ENCODE peak calls at places on chromosomes 7 and 10, in four cellular contexts. D, P, V and Q are unnamed samples. For H3K4me1, the result is how much of the 10 kb centered on the place peaks cover.

GRCh38 chr10:61452655-61453641 is at the start of gene TMEM26:
- DNase-seq in P (no peak), V (no peak), D (no peak), Q (no peak)

GRCh38 chr7:81534446-81534845 is 235.4 kb downstream of the HGF start:
- DNase-seq in V (no peak), D (no peak), P (no peak), Q (no peak)

GRCh38 chr10:50392966-50393718 is 141.8 kb upstream of the ASAH2 start:
- DNase-seq in P (no peak), D (no peak), V (no peak), Q (no peak)

GRCh38 chr7:27921081-27921836 is 181.3 kb downstream of the TAX1BP1 start:
- DNase-seq in D (no peak), V (peak), P (no peak), Q (no peak)

GRCh38 chr10:123559823-123560092 is 106.4 kb upstream of the GPR26 start:
- DNase-seq in P (no peak), V (no peak), D (no peak), Q (no peak)

GRCh38 chr7:17099083-17099973 is 199.1 kb upstream of the AHR start:
- DNase-seq in D (no peak), V (peak), P (peak), Q (no peak)

GRCh38 chr7:157000741-157001653 is 9.5 kb downstream of the MNX1 start:
- DNase-seq in V (no peak), P (peak), D (no peak), Q (no peak)

GRCh38 chr10:71770255-71770654 is 3.1 kb downstream of the VSIR start:
- DNase-seq in D (no peak), V (no peak), P (no peak), Q (no peak)

GRCh38 chr7:29196971-29197370 is 2.4 kb downstream of the CHN2 start:
- DNase-seq in V (no peak), P (no peak), D (no peak), Q (no peak)
- H3K27ac ChIP-seq in V (no peak), P (no peak), D (no peak), Q (no peak)

GRCh38 chr7:36264123-36264916 is 111.3 kb downstream of the EEPD1 start:
- DNase-seq in V (no peak), D (no peak), P (peak), Q (no peak)
- H3K4me1 ChIP-seq in V (under half), D (under half), P (under half), Q (under half)

DNA sequence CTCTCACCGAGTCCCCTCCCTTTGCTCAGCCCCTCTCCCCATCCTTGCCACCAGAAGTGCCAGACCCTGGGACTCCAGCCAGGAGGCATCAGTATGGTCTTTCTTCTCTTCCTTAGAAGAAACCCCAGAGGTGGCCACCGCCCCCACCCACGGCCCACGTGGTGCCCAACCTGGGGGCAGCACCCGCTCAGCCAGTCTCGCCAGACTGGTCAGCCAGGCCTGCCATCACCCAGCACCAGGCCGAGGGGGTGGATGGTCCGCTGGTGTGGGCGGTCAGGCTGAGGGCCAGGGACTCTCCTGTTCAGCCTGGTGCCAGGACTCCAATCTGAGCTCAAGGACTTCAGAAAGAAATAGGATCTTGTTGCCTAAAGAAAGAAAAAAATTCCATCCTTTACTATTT is 5.8 kb upstream of the CLDN4 start:
- DNase-seq in V (no peak), D (no peak), P (peak), Q (no peak)
- H3K27ac ChIP-seq in V (peak), D (no peak), P (no peak), Q (no peak)

GRCh38 chr10:132460691-132461090 is 63.7 kb downstream of the PWWP2B start:
- DNase-seq in D (no peak), P (no peak), V (no peak), Q (no peak)

GRCh38 chr10:132461103-132461682 is 64.2 kb downstream of the PWWP2B start:
- DNase-seq in V (no peak), P (no peak), D (no peak), Q (no peak)

GRCh38 chr10:132458595-132459251 is 61.7 kb downstream of the PWWP2B start:
- DNase-seq in P (peak), V (no peak), D (peak), Q (peak)

GRCh38 chr10:132459252-132460028 is 62.4 kb downstream of the PWWP2B start:
- DNase-seq in D (no peak), V (no peak), P (no peak), Q (no peak)

GRCh38 chr10:132460071-132460470 is 63.1 kb downstream of the PWWP2B start:
- DNase-seq in P (no peak), V (no peak), D (no peak), Q (no peak)
- H3K4me1 ChIP-seq in P (under half), V (under half), D (under half), Q (under half)

DNA sequence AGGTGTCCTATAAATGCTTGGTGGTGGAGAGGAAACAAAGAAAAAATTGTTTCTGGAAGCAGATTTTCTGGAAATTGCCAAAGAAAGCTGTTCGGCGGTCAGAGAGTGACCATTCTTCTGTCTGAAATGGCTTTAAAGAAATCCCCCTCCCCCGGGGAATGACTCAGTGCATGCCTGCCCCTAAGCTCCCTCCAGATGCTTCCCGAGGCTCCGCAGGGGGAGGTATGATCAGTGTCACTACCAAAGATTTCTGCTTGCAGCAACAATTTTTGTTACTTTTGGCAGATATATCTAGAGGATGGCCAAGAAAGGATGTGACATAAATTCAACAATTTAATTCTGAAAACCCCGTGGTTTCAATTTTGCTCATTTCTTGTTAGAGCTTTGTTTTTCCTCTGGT is 163.9 kb downstream of the JCAD start:
- DNase-seq in P (no peak), D (no peak), V (no peak), Q (no peak)
- H3K27ac ChIP-seq in P (peak), D (no peak), V (no peak), Q (no peak)

GRCh38 chr10:68167271-68167670 is 58.0 kb downstream of the MYPN start:
- DNase-seq in V (no peak), P (no peak), D (no peak), Q (no peak)
- H3K4me1 ChIP-seq in V (under half), P (under half), D (under half), Q (under half)

DNA sequence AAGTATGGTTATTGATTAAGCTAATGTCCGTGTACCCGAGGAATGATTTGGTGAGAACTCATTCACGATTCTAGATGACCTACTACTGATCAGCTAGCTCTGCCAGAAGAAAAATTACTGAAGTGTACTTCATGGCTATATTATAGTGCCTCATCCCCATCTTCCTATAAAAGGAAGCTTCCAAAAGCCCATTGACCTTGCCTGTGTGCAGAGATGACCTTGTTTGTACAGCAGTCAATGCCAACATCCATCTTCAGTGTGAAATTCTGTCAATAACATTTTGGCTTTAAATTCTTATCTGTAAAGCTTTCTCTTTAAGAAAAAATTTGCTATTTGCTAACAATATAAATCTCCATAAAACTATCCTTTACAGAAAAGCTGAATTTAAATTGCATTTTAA is 315.7 kb downstream of the THSD7A start:
- DNase-seq in D (no peak), P (no peak), V (no peak), Q (no peak)
- H3K27ac ChIP-seq in D (no peak), P (no peak), V (no peak), Q (no peak)

DNA sequence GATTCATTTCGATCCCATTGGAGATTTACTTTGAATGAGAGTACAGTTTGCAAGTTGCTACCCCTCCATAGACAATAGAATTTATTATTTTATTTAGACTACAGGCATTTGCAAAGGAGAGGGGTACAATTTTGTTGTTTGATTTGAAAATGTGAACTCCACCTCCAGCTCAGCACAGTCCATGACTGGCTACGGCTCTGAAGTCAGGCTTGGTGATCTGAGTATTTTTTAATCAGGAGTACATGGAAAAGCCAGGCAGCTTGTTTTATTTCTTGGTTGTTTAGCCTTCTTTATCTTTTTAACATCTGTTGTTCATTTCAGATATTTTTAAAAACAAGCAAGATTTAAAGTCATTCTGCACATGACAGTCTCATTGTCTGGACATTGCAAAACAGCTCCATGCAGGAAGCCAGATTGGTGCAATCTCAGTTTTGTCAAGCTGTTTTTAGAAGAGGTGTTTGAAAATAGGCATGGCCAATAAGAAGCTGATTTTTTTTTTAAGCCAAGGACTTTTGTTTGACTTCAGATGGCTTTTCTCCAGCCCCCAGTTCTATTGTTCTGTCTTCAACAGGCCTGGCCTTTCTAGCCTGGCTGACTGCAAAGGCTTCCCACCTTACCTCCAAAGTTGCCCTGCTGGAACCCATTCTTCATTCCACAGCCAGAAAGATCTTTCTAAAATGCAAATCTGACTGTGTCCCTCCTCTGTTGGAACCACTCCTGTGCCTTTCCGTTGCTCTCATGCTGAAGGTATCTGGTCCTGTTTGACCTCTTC is 12.2 kb downstream of the PLXDC2 start:
- DNase-seq in D (no peak), V (no peak), P (no peak), Q (no peak)
- H3K4me1 ChIP-seq in D (under half), V (under half), P (under half), Q (under half)